ENCODE peak calls at places on chromosome 9, in five cellular contexts. K, I, U, Z and Q are unnamed samples.

GRCh38 chr9:125074976-125075375 is 68.4 kb downstream of the SCAI start:
- DNase-seq in K (no peak), I (no peak), Z (peak; percentile 31), U (no peak), Q (no peak)

GRCh38 chr9:20770947-20771346 is 86.9 kb downstream of the FOCAD start:
- DNase-seq in Z (no peak), U (no peak), I (no peak), K (no peak), Q (no peak)

GRCh38 chr9:95854386-95855015 is 21.0 kb upstream of the ERCC6L2 start:
- DNase-seq in K (peak; percentile 24), U (no peak), I (no peak), Z (no peak), Q (no peak)

GRCh38 chr9:82492274-82492673 is 503.7 kb downstream of the SPATA31D1 start:
- DNase-seq in U (no peak), K (no peak), I (no peak), Z (no peak), Q (no peak)

GRCh38 chr9:90870646-90871326 is 69.2 kb downstream of the SYK start:
- DNase-seq in I (peak; percentile 27), U (peak; percentile 54), Z (peak; percentile 32), K (peak; percentile 43), Q (no peak)

GRCh38 chr9:16337322-16338029 is 533.0 kb downstream of the BNC2 start:
- DNase-seq in U (peak; percentile 11), K (peak; percentile 99), Z (peak; percentile 90), I (no peak), Q (no peak)

GRCh38 chr9:127361561-127361960 is 35.4 kb upstream of the SLC2A8 start:
- DNase-seq in U (no peak), K (no peak), Z (no peak), I (no peak), Q (no peak)

GRCh38 chr9:90296539-90296938 is 346.1 kb downstream of the DIRAS2 start:
- DNase-seq in U (peak; percentile 2), I (no peak), Z (no peak), K (no peak), Q (no peak)

GRCh38 chr9:99778308-99778707 is 43.4 kb upstream of the NR4A3 start:
- DNase-seq in U (peak; percentile 8), K (peak; percentile 85), I (no peak), Z (peak; percentile 92), Q (no peak)

GRCh38 chr9:93064392-93065124 is 6.1 kb downstream of the SUSD3 start:
- DNase-seq in I (peak; percentile 77), U (peak; percentile 39), Z (no peak), K (peak; percentile 64), Q (peak; percentile 34)

GRCh38 chr9:86487222-86487841 is 133.1 kb upstream of the TUT7 start:
- DNase-seq in U (peak; percentile 84), K (peak; percentile 78), I (no peak), Z (no peak), Q (no peak)

GRCh38 chr9:116377179-116377790 is 223.7 kb downstream of the PAPPA start:
- DNase-seq in K (peak; percentile 93), U (no peak), I (no peak), Z (peak; percentile 63), Q (no peak)

GRCh38 chr9:115036691-115037090 is 81.3 kb downstream of the TNC start:
- DNase-seq in U (no peak), Z (no peak), I (no peak), K (no peak), Q (no peak)

GRCh38 chr9:15416880-15417279 is 5.8 kb upstream of the SNAPC3 start:
- DNase-seq in Z (peak; percentile 59), U (peak; percentile 41), K (peak; percentile 64), I (peak; percentile 15), Q (no peak)

GRCh38 chr9:113585555-113585954 is 122.0 kb downstream of the RGS3 start:
- DNase-seq in K (no peak), U (no peak), I (no peak), Z (no peak), Q (no peak)

GRCh38 chr9:133437753-133438531 is 15.8 kb downstream of the ADAMTS13 start:
- DNase-seq in K (no peak), U (no peak), Z (no peak), I (no peak), Q (no peak)

GRCh38 chr9:101569736-101570501 is 24.9 kb downstream of the PPP3R2 start:
- DNase-seq in Z (no peak), K (no peak), I (no peak), U (no peak), Q (no peak)

GRCh38 chr9:72145093-72145492 is 4.1 kb upstream of the GDA start:
- DNase-seq in I (no peak), K (peak; percentile 68), Z (no peak), U (no peak), Q (no peak)

GRCh38 chr9:81575976-81576375 is 113.4 kb downstream of the TLE1 start:
- DNase-seq in K (peak; percentile 84), U (no peak), I (no peak), Z (no peak), Q (no peak)

GRCh38 chr9:13125261-13125660 is 154.2 kb downstream of the MPDZ start:
- DNase-seq in K (peak; percentile 15), I (no peak), Z (no peak), U (no peak), Q (no peak)

GRCh38 chr9:6473149-6473548 is 60.1 kb downstream of the UHRF2 start:
- DNase-seq in U (no peak), K (no peak), I (no peak), Z (no peak), Q (no peak)

GRCh38 chr9:134379774-134380431 is 53.6 kb downstream of the RXRA start:
- DNase-seq in Z (peak; percentile 20), U (no peak), K (no peak), I (no peak), Q (no peak)

GRCh38 chr9:90659626-90660364 is 17.2 kb upstream of the DIRAS2 start:
- DNase-seq in K (peak; percentile 37), Z (peak; percentile 57), U (no peak), I (no peak), Q (no peak)

GRCh38 chr9:95008151-95008771 is 281.8 kb downstream of the AOPEP start:
- DNase-seq in Z (no peak), U (peak; percentile 62), I (no peak), K (peak; percentile 74), Q (no peak)

GRCh38 chr9:128928624-128929023 is 7.8 kb downstream of the PHYHD1 start:
- DNase-seq in I (no peak), U (no peak), Z (no peak), K (no peak), Q (no peak)

GRCh38 chr9:121734465-121734864 is 83.0 kb downstream of the DAB2IP start:
- DNase-seq in U (no peak), K (no peak), Z (peak; percentile 20), I (no peak), Q (no peak)

GRCh38 chr9:128753627-128754026 is 18.1 kb downstream of the ZER1 start:
- DNase-seq in I (no peak), U (no peak), K (no peak), Z (no peak), Q (no peak)

GRCh38 chr9:74322661-74323314 is 174.3 kb upstream of the RORB start:
- DNase-seq in U (no peak), I (no peak), Z (no peak), K (no peak), Q (no peak)

GRCh38 chr9:36488322-36488838 is 84.3 kb upstream of the MELK start:
- DNase-seq in K (no peak), U (no peak), I (no peak), Z (no peak), Q (no peak)

GRCh38 chr9:135216236-135216635 is 128.8 kb downstream of the OLFM1 start:
- DNase-seq in I (no peak), U (no peak), Z (no peak), K (no peak), Q (no peak)

GRCh38 chr9:5671711-5672353 is 42.9 kb downstream of the RIC1 start:
- DNase-seq in K (peak; percentile 29), I (no peak), U (no peak), Z (no peak), Q (no peak)